ENCODE peak calls at places on chromosomes 7 and 10, in nine cellular contexts. B, A, O, I, W, D, L, F and N are unnamed samples.
A peak's percentile ranks its signal among the peaks of the same experiment; 100 is the strongest.

GRCh38 chr10:79093658-79094411 is 25.1 kb downstream of the ZMIZ1 start:
- DNase-seq in B (no peak), A (no peak), O (peak; percentile 63), I (no peak), W (peak; percentile 87), D (no peak), L (peak; percentile 92), F (peak; percentile 85), N (no peak)

GRCh38 chr7:151876112-151876898 is 610 bp downstream of the PRKAG2 start:
- DNase-seq in B (no peak), A (peak; percentile 35), O (no peak), I (peak; percentile 93), W (peak; percentile 87), D (peak; percentile 72), L (peak; percentile 93), F (peak; percentile 56), N (no peak)

GRCh38 chr7:118195837-118196474 is 12.0 kb downstream of the LSM8 start:
- DNase-seq in B (peak; percentile 73), A (peak; percentile 21), O (peak; percentile 48), I (no peak), W (peak; percentile 84), D (no peak), L (no peak), F (peak; percentile 85), N (peak; percentile 74)

GRCh38 chr10:48934672-48935071 is 5.0 kb downstream of the LRRC18 start:
- DNase-seq in B (no peak), A (no peak), O (no peak), I (no peak), W (no peak), D (no peak), L (no peak), F (no peak), N (no peak)

GRCh38 chr7:14886533-14886932 is 16.0 kb downstream of the DGKB start:
- DNase-seq in B (no peak), A (no peak), O (no peak), I (no peak), W (no peak), D (no peak), L (no peak), F (no peak), N (no peak)

GRCh38 chr7:71904486-71904885 is 507.7 kb downstream of the CALN1 start:
- DNase-seq in B (no peak), A (no peak), O (no peak), I (no peak), W (no peak), D (no peak), L (no peak), F (no peak), N (no peak)

GRCh38 chr7:6650521-6651011 is 13.4 kb downstream of the ZNF316 start:
- DNase-seq in B (no peak), A (no peak), O (no peak), I (peak; percentile 64), W (no peak), D (no peak), L (peak; percentile 62), F (no peak), N (no peak)

GRCh38 chr10:122669842-122670241 is 29.8 kb downstream of the C10orf120 start:
- DNase-seq in B (no peak), A (no peak), O (no peak), I (no peak), W (no peak), D (no peak), L (no peak), F (no peak), N (no peak)

GRCh38 chr7:93910076-93910994 is 4.0 kb downstream of the GNGT1 start:
- DNase-seq in B (no peak), A (no peak), O (no peak), I (no peak), W (peak; percentile 16), D (no peak), L (no peak), F (no peak), N (no peak)

GRCh38 chr7:4711634-4712033 is 29.5 kb downstream of the FOXK1 start:
- DNase-seq in B (no peak), A (no peak), O (no peak), I (no peak), W (no peak), D (no peak), L (no peak), F (no peak), N (no peak)

DNA sequence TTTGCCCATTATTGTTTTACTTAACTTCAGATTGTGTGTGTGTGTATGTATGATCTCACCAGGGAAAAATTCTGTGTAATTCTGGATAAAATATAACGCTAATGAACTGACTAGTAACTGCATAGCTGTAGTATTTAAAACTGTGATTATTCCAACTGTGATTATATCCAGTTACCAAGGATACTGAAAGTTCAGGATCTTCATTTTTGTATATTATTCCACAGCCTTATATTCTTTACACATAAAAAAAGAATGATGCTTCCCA is 2.9 kb downstream of the TWIST1 start:
- DNase-seq in B (no peak), A (no peak), O (no peak), I (no peak), W (no peak), D (no peak), L (no peak), F (no peak), N (no peak)
- H3K4me3 ChIP-seq in B (peak overlapping the region; percentile 91), A (no peak overlapping the region), O (no peak overlapping the region), I (no peak overlapping the region), W (no peak overlapping the region), D (no peak overlapping the region), L (no peak overlapping the region), F (peak overlapping the region; percentile 53), N (no peak overlapping the region)

GRCh38 chr10:31602541-31603244 is 283.7 kb downstream of the ZEB1 start:
- DNase-seq in B (no peak), A (peak; percentile 30), O (no peak), I (peak; percentile 81), W (peak; percentile 84), D (peak; percentile 88), L (peak; percentile 92), F (peak; percentile 70), N (no peak)
- H3K4me3 ChIP-seq in B (peak overlapping the region; percentile 69), A (peak overlapping the region; percentile 80), O (peak overlapping the region; percentile 66), I (peak overlapping the region; percentile 61), W (peak overlapping the region; percentile 55), D (peak overlapping the region; percentile 84), L (peak overlapping the region; percentile 82), F (peak overlapping the region; percentile 31), N (peak overlapping the region; percentile 57)

GRCh38 chr10:5711637-5712036 is 27.0 kb downstream of the TASOR2 start:
- DNase-seq in B (no peak), A (no peak), O (no peak), I (no peak), W (no peak), D (no peak), L (no peak), F (no peak), N (no peak)

GRCh38 chr10:5708356-5708755 is 23.7 kb downstream of the TASOR2 start:
- DNase-seq in B (no peak), A (no peak), O (no peak), I (no peak), W (no peak), D (no peak), L (no peak), F (no peak), N (no peak)

GRCh38 chr10:5709865-5710264 is 25.2 kb downstream of the TASOR2 start:
- DNase-seq in B (no peak), A (no peak), O (no peak), I (no peak), W (no peak), D (no peak), L (no peak), F (no peak), N (no peak)

GRCh38 chr10:5710854-5711253 is 26.2 kb downstream of the TASOR2 start:
- DNase-seq in B (no peak), A (no peak), O (no peak), I (no peak), W (no peak), D (no peak), L (no peak), F (no peak), N (no peak)
- H3K4me3 ChIP-seq in B (no peak overlapping the region), A (no peak overlapping the region), O (no peak overlapping the region), I (no peak overlapping the region), W (no peak overlapping the region), D (no peak overlapping the region), L (peak overlapping the region; percentile 53), F (no peak overlapping the region), N (no peak overlapping the region)

DNA sequence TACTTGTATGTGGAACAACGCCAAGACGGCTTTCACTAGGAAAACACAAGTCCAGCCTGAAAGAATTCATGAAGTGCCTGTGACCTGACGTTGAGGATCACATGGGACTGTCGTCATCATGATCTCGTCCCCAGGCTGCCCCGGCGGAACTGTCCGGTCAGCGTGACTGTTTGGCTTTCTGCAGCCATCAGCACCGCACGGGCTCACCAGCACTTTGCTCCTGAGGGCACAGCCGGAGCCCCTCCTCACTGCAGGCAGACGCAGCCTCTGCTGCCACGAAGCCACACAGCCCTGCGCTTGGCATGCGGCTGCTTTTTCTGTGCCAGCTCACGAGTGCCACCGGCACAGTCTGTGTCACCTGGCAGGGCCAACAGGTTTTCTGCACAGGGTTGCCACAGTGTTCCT is 9.4 kb upstream of the GET4 start:
- DNase-seq in B (peak; percentile 69), A (no peak), O (no peak), I (peak; percentile 68), W (no peak), D (no peak), L (peak; percentile 93), F (no peak), N (peak; percentile 84)
- H3K4me3 ChIP-seq in B (no peak overlapping the region), A (no peak overlapping the region), O (no peak overlapping the region), I (no peak overlapping the region), W (no peak overlapping the region), D (no peak overlapping the region), L (peak overlapping the region; percentile 41), F (no peak overlapping the region), N (peak overlapping the region; percentile 45)

DNA sequence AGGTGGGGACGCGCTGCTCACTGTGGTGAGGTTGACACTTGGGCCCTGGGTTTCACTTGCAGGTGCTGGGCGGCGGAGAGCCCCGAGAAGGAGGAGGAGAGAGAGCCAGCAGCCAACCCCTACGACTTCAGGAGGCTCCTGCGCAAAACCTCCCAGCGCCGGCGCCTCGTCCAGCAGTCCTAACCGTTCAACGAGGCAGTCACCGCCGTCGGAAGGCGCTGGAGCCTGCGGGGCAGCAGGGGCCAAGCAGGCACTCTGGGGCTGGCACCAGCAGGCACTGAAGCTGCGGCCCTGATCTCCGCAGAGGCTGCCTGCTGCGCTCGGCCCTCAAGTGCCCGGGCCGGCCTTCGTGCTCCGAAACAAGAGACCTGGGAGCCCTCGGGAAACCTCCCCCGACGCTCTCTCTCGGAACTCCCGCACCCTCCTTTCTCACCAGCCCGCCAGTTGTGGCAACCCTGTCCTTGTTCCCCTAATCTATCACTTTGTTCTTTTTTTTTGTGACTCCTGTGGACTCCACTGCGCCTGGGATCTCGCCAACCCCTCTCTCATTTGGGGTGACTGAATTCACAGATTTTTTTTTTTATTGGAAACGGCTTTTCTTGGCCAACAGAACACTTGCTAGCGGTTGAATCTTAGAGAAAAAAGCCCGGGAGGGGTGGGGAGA is 4.7 kb upstream of the GAD2 start:
- DNase-seq in B (no peak), A (no peak), O (no peak), I (no peak), W (no peak), D (no peak), L (peak; percentile 60), F (peak; percentile 6), N (no peak)
- H3K4me3 ChIP-seq in B (no peak overlapping the region), A (no peak overlapping the region), O (no peak overlapping the region), I (no peak overlapping the region), W (no peak overlapping the region), D (no peak overlapping the region), L (no peak overlapping the region), F (no peak overlapping the region), N (no peak overlapping the region)

GRCh38 chr10:67696029-67696428 is at the start of gene CTNNA3:
- DNase-seq in B (no peak), A (no peak), O (no peak), I (no peak), W (no peak), D (no peak), L (no peak), F (no peak), N (no peak)
- H3K4me3 ChIP-seq in B (no peak within 1 kb of the TSS), A (no peak within 1 kb of the TSS), O (no peak within 1 kb of the TSS), I (no peak within 1 kb of the TSS), W (no peak within 1 kb of the TSS), D (peak within 1 kb of the TSS; percentile 4), L (no peak within 1 kb of the TSS), F (no peak within 1 kb of the TSS), N (no peak within 1 kb of the TSS)